ENCODE peak calls at places on chromosomes 16 and 17, in nine cellular contexts. One of them, this sample, is unnamed.

GRCh38 chr17:7549401-7550055 is 670 bp downstream of the TNFSF12 start:
- DNase-seq in Peyer's patch: peak; percentile 55
- DNase-seq in NCI-H460: no peak
- DNase-seq in cardiac muscle cell: no peak
- DNase-seq in HL-60: no peak
- DNase-seq in Right ventricle myocardium superior: no peak
- DNase-seq in GM23248: peak; percentile 52
- DNase-seq in NCI-H1092 treated with DMSO at 0.1 percent for 48 hours: no peak
- DNase-seq in AG04449: no peak
- DNase-seq in this sample: no peak

GRCh38 chr17:30954046-30954805 is 16.6 kb upstream of the RNF135 start:
- DNase-seq in Peyer's patch: no peak
- DNase-seq in NCI-H460: no peak
- DNase-seq in cardiac muscle cell: no peak
- DNase-seq in HL-60: peak; percentile 76
- DNase-seq in Right ventricle myocardium superior: no peak
- DNase-seq in GM23248: no peak
- DNase-seq in NCI-H1092 treated with DMSO at 0.1 percent for 48 hours: no peak
- DNase-seq in AG04449: no peak
- DNase-seq in this sample: peak; percentile 24

GRCh38 chr17:73642659-73643011 is 1.6 kb downstream of the SDK2 start:
- DNase-seq in Peyer's patch: no peak
- DNase-seq in NCI-H460: no peak
- DNase-seq in cardiac muscle cell: no peak
- DNase-seq in HL-60: no peak
- DNase-seq in Right ventricle myocardium superior: no peak
- DNase-seq in GM23248: no peak
- DNase-seq in NCI-H1092 treated with DMSO at 0.1 percent for 48 hours: no peak
- DNase-seq in AG04449: no peak
- DNase-seq in this sample: no peak

GRCh38 chr17:80751460-80752368 is 207.1 kb downstream of the RPTOR start:
- DNase-seq in Peyer's patch: no peak
- DNase-seq in NCI-H460: no peak
- DNase-seq in cardiac muscle cell: no peak
- DNase-seq in HL-60: no peak
- DNase-seq in Right ventricle myocardium superior: no peak
- DNase-seq in GM23248: peak; percentile 94
- DNase-seq in NCI-H1092 treated with DMSO at 0.1 percent for 48 hours: no peak
- DNase-seq in AG04449: no peak
- DNase-seq in this sample: peak; percentile 58

GRCh38 chr17:37802712-37803416 is 58.0 kb upstream of the HNF1B start:
- DNase-seq in Peyer's patch: no peak
- DNase-seq in NCI-H460: no peak
- DNase-seq in cardiac muscle cell: peak; percentile 84
- DNase-seq in HL-60: no peak
- DNase-seq in Right ventricle myocardium superior: no peak
- DNase-seq in GM23248: peak; percentile 71
- DNase-seq in NCI-H1092 treated with DMSO at 0.1 percent for 48 hours: no peak
- DNase-seq in AG04449: no peak
- DNase-seq in this sample: peak; percentile 80

GRCh38 chr17:76579281-76579680 is 6.4 kb downstream of the ST6GALNAC2 start:
- DNase-seq in Peyer's patch: no peak
- DNase-seq in NCI-H460: no peak
- DNase-seq in cardiac muscle cell: no peak
- DNase-seq in HL-60: peak; percentile 58
- DNase-seq in Right ventricle myocardium superior: no peak
- DNase-seq in GM23248: no peak
- DNase-seq in NCI-H1092 treated with DMSO at 0.1 percent for 48 hours: no peak
- DNase-seq in AG04449: no peak
- DNase-seq in this sample: no peak

GRCh38 chr16:69917739-69918138 is 33.4 kb upstream of the CLEC18A start:
- DNase-seq in Peyer's patch: no peak
- DNase-seq in NCI-H460: peak; percentile 93
- DNase-seq in cardiac muscle cell: peak; percentile 98
- DNase-seq in HL-60: no peak
- DNase-seq in Right ventricle myocardium superior: no peak
- DNase-seq in GM23248: peak; percentile 96
- DNase-seq in NCI-H1092 treated with DMSO at 0.1 percent for 48 hours: no peak
- DNase-seq in AG04449: peak; percentile 91
- DNase-seq in this sample: peak; percentile 99

GRCh38 chr17:31488264-31488981 is 96.9 kb downstream of the RAB11FIP4 start:
- DNase-seq in Peyer's patch: peak; percentile 50
- DNase-seq in NCI-H460: no peak
- DNase-seq in cardiac muscle cell: no peak
- DNase-seq in HL-60: no peak
- DNase-seq in Right ventricle myocardium superior: peak; percentile 59
- DNase-seq in GM23248: no peak
- DNase-seq in NCI-H1092 treated with DMSO at 0.1 percent for 48 hours: no peak
- DNase-seq in AG04449: no peak
- DNase-seq in this sample: no peak

GRCh38 chr16:83935005-83935857 is 17.8 kb upstream of the OSGIN1 start:
- DNase-seq in Peyer's patch: no peak
- DNase-seq in NCI-H460: no peak
- DNase-seq in cardiac muscle cell: no peak
- DNase-seq in HL-60: peak; percentile 36
- DNase-seq in Right ventricle myocardium superior: no peak
- DNase-seq in GM23248: no peak
- DNase-seq in NCI-H1092 treated with DMSO at 0.1 percent for 48 hours: no peak
- DNase-seq in AG04449: no peak
- DNase-seq in this sample: no peak

GRCh38 chr16:86798247-86799041 is 220.1 kb downstream of the FOXL1 start:
- DNase-seq in Peyer's patch: no peak
- DNase-seq in NCI-H460: no peak
- DNase-seq in cardiac muscle cell: no peak
- DNase-seq in HL-60: no peak
- DNase-seq in Right ventricle myocardium superior: no peak
- DNase-seq in GM23248: peak; percentile 10
- DNase-seq in NCI-H1092 treated with DMSO at 0.1 percent for 48 hours: no peak
- DNase-seq in AG04449: no peak
- DNase-seq in this sample: no peak

GRCh38 chr17:41835800-41836549 is at the start of gene NT5C3B:
- DNase-seq in Peyer's patch: peak; percentile 49
- DNase-seq in NCI-H460: peak; percentile 38
- DNase-seq in cardiac muscle cell: peak; percentile 52
- DNase-seq in HL-60: no peak
- DNase-seq in Right ventricle myocardium superior: peak; percentile 80
- DNase-seq in GM23248: peak; percentile 68
- DNase-seq in NCI-H1092 treated with DMSO at 0.1 percent for 48 hours: peak; percentile 17
- DNase-seq in AG04449: no peak
- DNase-seq in this sample: no peak

GRCh38 chr16:70689035-70689969 is 3.4 kb upstream of the MTSS2 start:
- DNase-seq in Peyer's patch: no peak
- DNase-seq in NCI-H460: no peak
- DNase-seq in cardiac muscle cell: no peak
- DNase-seq in HL-60: no peak
- DNase-seq in Right ventricle myocardium superior: peak; percentile 72
- DNase-seq in GM23248: no peak
- DNase-seq in NCI-H1092 treated with DMSO at 0.1 percent for 48 hours: no peak
- DNase-seq in AG04449: no peak
- DNase-seq in this sample: no peak

GRCh38 chr17:72349508-72350472 is 229.0 kb downstream of the SOX9 start:
- DNase-seq in Peyer's patch: no peak
- DNase-seq in NCI-H460: no peak
- DNase-seq in cardiac muscle cell: no peak
- DNase-seq in HL-60: no peak
- DNase-seq in Right ventricle myocardium superior: no peak
- DNase-seq in GM23248: no peak
- DNase-seq in NCI-H1092 treated with DMSO at 0.1 percent for 48 hours: no peak
- DNase-seq in AG04449: no peak
- DNase-seq in this sample: no peak

GRCh38 chr16:68367034-68367433 is 56.2 kb downstream of the PRMT7 start:
- DNase-seq in Peyer's patch: peak; percentile 52
- DNase-seq in NCI-H460: peak; percentile 39
- DNase-seq in cardiac muscle cell: peak; percentile 48
- DNase-seq in HL-60: peak; percentile 58
- DNase-seq in Right ventricle myocardium superior: no peak
- DNase-seq in GM23248: peak; percentile 61
- DNase-seq in NCI-H1092 treated with DMSO at 0.1 percent for 48 hours: peak; percentile 59
- DNase-seq in AG04449: no peak
- DNase-seq in this sample: peak; percentile 9

GRCh38 chr16:70687172-70687531 is 1.3 kb upstream of the MTSS2 start:
- DNase-seq in Peyer's patch: no peak
- DNase-seq in NCI-H460: no peak
- DNase-seq in cardiac muscle cell: no peak
- DNase-seq in HL-60: no peak
- DNase-seq in Right ventricle myocardium superior: peak; percentile 35
- DNase-seq in GM23248: no peak
- DNase-seq in NCI-H1092 treated with DMSO at 0.1 percent for 48 hours: no peak
- DNase-seq in AG04449: no peak
- DNase-seq in this sample: no peak

GRCh38 chr16:3915438-3916250 is 35.1 kb upstream of the CREBBP start:
- DNase-seq in Peyer's patch: no peak
- DNase-seq in NCI-H460: no peak
- DNase-seq in cardiac muscle cell: no peak
- DNase-seq in HL-60: no peak
- DNase-seq in Right ventricle myocardium superior: no peak
- DNase-seq in GM23248: no peak
- DNase-seq in NCI-H1092 treated with DMSO at 0.1 percent for 48 hours: no peak
- DNase-seq in AG04449: no peak
- DNase-seq in this sample: no peak

GRCh38 chr16:2026461-2027023 is at the start of gene NHERF2:
- DNase-seq in Peyer's patch: no peak
- DNase-seq in NCI-H460: no peak
- DNase-seq in cardiac muscle cell: peak; percentile 31
- DNase-seq in HL-60: no peak
- DNase-seq in Right ventricle myocardium superior: peak; percentile 65
- DNase-seq in GM23248: peak; percentile 53
- DNase-seq in NCI-H1092 treated with DMSO at 0.1 percent for 48 hours: peak; percentile 21
- DNase-seq in AG04449: no peak
- DNase-seq in this sample: no peak

GRCh38 chr17:27217631-27218030 is 76.3 kb upstream of the WSB1 start:
- DNase-seq in Peyer's patch: peak; percentile 37
- DNase-seq in NCI-H460: no peak
- DNase-seq in cardiac muscle cell: no peak
- DNase-seq in HL-60: no peak
- DNase-seq in Right ventricle myocardium superior: no peak
- DNase-seq in GM23248: no peak
- DNase-seq in NCI-H1092 treated with DMSO at 0.1 percent for 48 hours: no peak
- DNase-seq in AG04449: no peak
- DNase-seq in this sample: no peak

GRCh38 chr16:50802958-50803357 is 61.1 kb downstream of the CYLD start:
- DNase-seq in Peyer's patch: no peak
- DNase-seq in NCI-H460: no peak
- DNase-seq in cardiac muscle cell: no peak
- DNase-seq in HL-60: no peak
- DNase-seq in Right ventricle myocardium superior: no peak
- DNase-seq in GM23248: no peak
- DNase-seq in NCI-H1092 treated with DMSO at 0.1 percent for 48 hours: no peak
- DNase-seq in AG04449: no peak
- DNase-seq in this sample: no peak